ENCODE peak calls at places on chromosomes 2 and 18, in five cellular contexts. One of them, this sample, is unnamed.

GRCh38 chr2:219125225-219125885 is 35.3 kb downstream of the NHEJ1 start:
- DNase-seq in aorta: no peak
- DNase-seq in DMS 273 treated with DMSO at 0.1 percent for 48 hours: no peak
- DNase-seq in WERI-Rb-1: no peak
- DNase-seq in AG08395: peak
- DNase-seq in this sample: peak

GRCh38 chr2:206984206-206984605 is 44.9 kb downstream of the CPO start:
- DNase-seq in aorta: no peak
- DNase-seq in WERI-Rb-1: no peak
- DNase-seq in DMS 273 treated with DMSO at 0.1 percent for 48 hours: no peak
- DNase-seq in AG08395: no peak
- DNase-seq in this sample: no peak

GRCh38 chr2:238251986-238252385 is 12.1 kb upstream of the HES6 start:
- DNase-seq in aorta: peak
- DNase-seq in DMS 273 treated with DMSO at 0.1 percent for 48 hours: no peak
- DNase-seq in AG08395: no peak
- DNase-seq in WERI-Rb-1: no peak
- DNase-seq in this sample: no peak

GRCh38 chr2:156399950-156400703 is 36.1 kb upstream of the GPD2 start:
- DNase-seq in aorta: peak
- DNase-seq in WERI-Rb-1: peak
- DNase-seq in DMS 273 treated with DMSO at 0.1 percent for 48 hours: peak
- DNase-seq in AG08395: peak
- DNase-seq in this sample: peak

GRCh38 chr2:98568161-98568956 is 40.0 kb downstream of the COA5 start:
- DNase-seq in DMS 273 treated with DMSO at 0.1 percent for 48 hours: no peak
- DNase-seq in aorta: no peak
- DNase-seq in AG08395: peak
- DNase-seq in WERI-Rb-1: no peak
- DNase-seq in this sample: no peak

GRCh38 chr18:10437837-10438236 is 16.6 kb upstream of the APCDD1 start:
- DNase-seq in aorta: no peak
- DNase-seq in WERI-Rb-1: no peak
- DNase-seq in AG08395: no peak
- DNase-seq in DMS 273 treated with DMSO at 0.1 percent for 48 hours: no peak
- DNase-seq in this sample: no peak

GRCh38 chr2:68917034-68917718 is 35.5 kb downstream of the GKN2 start:
- DNase-seq in AG08395: no peak
- DNase-seq in DMS 273 treated with DMSO at 0.1 percent for 48 hours: no peak
- DNase-seq in WERI-Rb-1: no peak
- DNase-seq in aorta: no peak
- DNase-seq in this sample: no peak

GRCh38 chr2:222912117-222912516 is 51.3 kb downstream of the ACSL3 start:
- DNase-seq in AG08395: peak
- DNase-seq in WERI-Rb-1: no peak
- DNase-seq in aorta: no peak
- DNase-seq in DMS 273 treated with DMSO at 0.1 percent for 48 hours: no peak
- DNase-seq in this sample: no peak

GRCh38 chr2:216491757-216492635 is 6.6 kb upstream of the RPL37A start:
- DNase-seq in DMS 273 treated with DMSO at 0.1 percent for 48 hours: no peak
- DNase-seq in WERI-Rb-1: no peak
- DNase-seq in AG08395: no peak
- DNase-seq in aorta: no peak
- DNase-seq in this sample: no peak

GRCh38 chr2:37809525-37809924 is 115.6 kb upstream of the RMDN2 start:
- DNase-seq in DMS 273 treated with DMSO at 0.1 percent for 48 hours: no peak
- DNase-seq in AG08395: peak
- DNase-seq in aorta: no peak
- DNase-seq in WERI-Rb-1: peak
- DNase-seq in this sample: no peak

GRCh38 chr2:240993446-240994160 is 4.8 kb upstream of the SNED1 start:
- DNase-seq in AG08395: no peak
- DNase-seq in aorta: peak
- DNase-seq in DMS 273 treated with DMSO at 0.1 percent for 48 hours: no peak
- DNase-seq in WERI-Rb-1: no peak
- DNase-seq in this sample: no peak

GRCh38 chr2:220424561-220424960 is 797.1 kb downstream of the SLC4A3 start:
- DNase-seq in AG08395: no peak
- DNase-seq in aorta: no peak
- DNase-seq in DMS 273 treated with DMSO at 0.1 percent for 48 hours: no peak
- DNase-seq in WERI-Rb-1: no peak
- DNase-seq in this sample: no peak

GRCh38 chr2:31813016-31813415 is 197.8 kb downstream of the MEMO1 start:
- DNase-seq in AG08395: no peak
- DNase-seq in DMS 273 treated with DMSO at 0.1 percent for 48 hours: no peak
- DNase-seq in aorta: no peak
- DNase-seq in WERI-Rb-1: no peak
- DNase-seq in this sample: no peak

GRCh38 chr2:85741811-85742507 is 11.8 kb upstream of the ATOH8 start:
- DNase-seq in WERI-Rb-1: peak
- DNase-seq in DMS 273 treated with DMSO at 0.1 percent for 48 hours: peak
- DNase-seq in AG08395: peak
- DNase-seq in aorta: peak
- DNase-seq in this sample: peak

GRCh38 chr2:240434728-240435456 is 571 bp upstream of the GPC1 start:
- DNase-seq in WERI-Rb-1: peak
- DNase-seq in aorta: peak
- DNase-seq in DMS 273 treated with DMSO at 0.1 percent for 48 hours: peak
- DNase-seq in AG08395: peak
- DNase-seq in this sample: peak

GRCh38 chr2:20213651-20214565 is 11.0 kb downstream of the SDC1 start:
- DNase-seq in DMS 273 treated with DMSO at 0.1 percent for 48 hours: no peak
- DNase-seq in WERI-Rb-1: peak
- DNase-seq in AG08395: no peak
- DNase-seq in aorta: peak
- DNase-seq in this sample: no peak

GRCh38 chr18:78650926-78651325 is 328.7 kb upstream of the SALL3 start:
- DNase-seq in aorta: no peak
- DNase-seq in AG08395: no peak
- DNase-seq in WERI-Rb-1: no peak
- DNase-seq in DMS 273 treated with DMSO at 0.1 percent for 48 hours: no peak
- DNase-seq in this sample: no peak

GRCh38 chr2:224449212-224450147 is 47.6 kb upstream of the FAM124B start:
- DNase-seq in DMS 273 treated with DMSO at 0.1 percent for 48 hours: no peak
- DNase-seq in WERI-Rb-1: no peak
- DNase-seq in AG08395: peak
- DNase-seq in aorta: no peak
- DNase-seq in this sample: no peak

GRCh38 chr18:44458777-44459176 is 221.9 kb upstream of the SETBP1 start:
- DNase-seq in DMS 273 treated with DMSO at 0.1 percent for 48 hours: no peak
- DNase-seq in AG08395: peak
- DNase-seq in WERI-Rb-1: no peak
- DNase-seq in aorta: no peak
- DNase-seq in this sample: no peak

GRCh38 chr2:190576565-190576964 is 42.0 kb upstream of the NEMP2 start:
- DNase-seq in WERI-Rb-1: no peak
- DNase-seq in AG08395: no peak
- DNase-seq in DMS 273 treated with DMSO at 0.1 percent for 48 hours: no peak
- DNase-seq in aorta: no peak
- DNase-seq in this sample: no peak

GRCh38 chr18:2935438-2936192 is 77.3 kb downstream of the LPIN2 start:
- DNase-seq in DMS 273 treated with DMSO at 0.1 percent for 48 hours: no peak
- DNase-seq in WERI-Rb-1: no peak
- DNase-seq in AG08395: no peak
- DNase-seq in aorta: no peak
- DNase-seq in this sample: no peak

GRCh38 chr18:40708726-40709125 is 1246.3 kb upstream of the PIK3C3 start:
- DNase-seq in DMS 273 treated with DMSO at 0.1 percent for 48 hours: no peak
- DNase-seq in aorta: no peak
- DNase-seq in AG08395: no peak
- DNase-seq in WERI-Rb-1: no peak
- DNase-seq in this sample: no peak

This sample was measured in left ventricle myocardium inferior.